ENCODE peak calls at places on chromosome 2, in six cellular contexts. One of them, this sample, is unnamed. For H3K9me3, the result is how much of the 10 kb centered on the place peaks cover.

GRCh38 chr2:240465765-240466578 is 30.5 kb downstream of the GPC1 start:
- DNase-seq in tibial artery: no peak
- DNase-seq in neural progenitor cell: no peak
- DNase-seq in CD8-positive, alpha-beta T cell: no peak
- DNase-seq in upper lobe of right lung: no peak
- DNase-seq in A549: no peak
- DNase-seq in this sample: peak

GRCh38 chr2:43519711-43520221 is 76.1 kb downstream of the THADA start:
- DNase-seq in tibial artery: no peak
- DNase-seq in neural progenitor cell: peak
- DNase-seq in CD8-positive, alpha-beta T cell: no peak
- DNase-seq in upper lobe of right lung: no peak
- DNase-seq in A549: peak
- DNase-seq in this sample: no peak

GRCh38 chr2:204505946-204506345 is 39.3 kb upstream of the PARD3B start:
- DNase-seq in tibial artery: no peak
- DNase-seq in neural progenitor cell: no peak
- DNase-seq in CD8-positive, alpha-beta T cell: no peak
- DNase-seq in upper lobe of right lung: no peak
- DNase-seq in A549: no peak
- DNase-seq in this sample: no peak

GRCh38 chr2:24515335-24515734 is 24.3 kb downstream of the NCOA1 start:
- DNase-seq in tibial artery: no peak
- DNase-seq in neural progenitor cell: no peak
- DNase-seq in CD8-positive, alpha-beta T cell: no peak
- DNase-seq in upper lobe of right lung: no peak
- DNase-seq in A549: peak
- DNase-seq in this sample: no peak

GRCh38 chr2:10584242-10584753 is 105.5 kb downstream of the NOL10 start:
- DNase-seq in tibial artery: no peak
- DNase-seq in neural progenitor cell: no peak
- DNase-seq in CD8-positive, alpha-beta T cell: no peak
- DNase-seq in upper lobe of right lung: no peak
- DNase-seq in A549: peak
- DNase-seq in this sample: no peak

GRCh38 chr2:234967201-234967873 is 15.5 kb downstream of the SH3BP4 start:
- DNase-seq in tibial artery: no peak
- DNase-seq in neural progenitor cell: no peak
- DNase-seq in CD8-positive, alpha-beta T cell: no peak
- DNase-seq in upper lobe of right lung: no peak
- DNase-seq in A549: no peak
- DNase-seq in this sample: no peak

GRCh38 chr2:235946590-235946989 is 221.6 kb downstream of the GBX2 start:
- DNase-seq in tibial artery: no peak
- DNase-seq in neural progenitor cell: peak
- DNase-seq in CD8-positive, alpha-beta T cell: no peak
- DNase-seq in upper lobe of right lung: no peak
- DNase-seq in A549: no peak
- DNase-seq in this sample: no peak

GRCh38 chr2:196823750-196824149 is 14.6 kb upstream of the C2orf66 start:
- DNase-seq in tibial artery: no peak
- DNase-seq in neural progenitor cell: no peak
- DNase-seq in CD8-positive, alpha-beta T cell: no peak
- DNase-seq in upper lobe of right lung: no peak
- DNase-seq in A549: peak
- DNase-seq in this sample: no peak

GRCh38 chr2:1020206-1020605 is 69.6 kb downstream of the SNTG2 start:
- DNase-seq in tibial artery: no peak
- DNase-seq in neural progenitor cell: no peak
- DNase-seq in CD8-positive, alpha-beta T cell: no peak
- DNase-seq in upper lobe of right lung: no peak
- DNase-seq in A549: no peak
- DNase-seq in this sample: no peak

GRCh38 chr2:233217892-233218377 is 33.5 kb upstream of the ATG16L1 start:
- DNase-seq in tibial artery: no peak
- DNase-seq in neural progenitor cell: no peak
- DNase-seq in CD8-positive, alpha-beta T cell: no peak
- DNase-seq in upper lobe of right lung: no peak
- DNase-seq in A549: peak
- DNase-seq in this sample: no peak

GRCh38 chr2:70381821-70382220 is 80.0 kb upstream of the FAM136A start:
- DNase-seq in tibial artery: no peak
- DNase-seq in neural progenitor cell: no peak
- DNase-seq in CD8-positive, alpha-beta T cell: no peak
- DNase-seq in upper lobe of right lung: no peak
- DNase-seq in A549: peak
- DNase-seq in this sample: no peak

GRCh38 chr2:195395351-195395750 is 261.7 kb upstream of the SLC39A10 start:
- DNase-seq in tibial artery: no peak
- DNase-seq in neural progenitor cell: no peak
- DNase-seq in CD8-positive, alpha-beta T cell: no peak
- DNase-seq in upper lobe of right lung: no peak
- DNase-seq in A549: no peak
- DNase-seq in this sample: no peak

GRCh38 chr2:54741250-54741649 is 17.8 kb downstream of the EML6 start:
- DNase-seq in tibial artery: no peak
- DNase-seq in neural progenitor cell: no peak
- DNase-seq in CD8-positive, alpha-beta T cell: no peak
- DNase-seq in upper lobe of right lung: no peak
- DNase-seq in A549: no peak
- DNase-seq in this sample: no peak

GRCh38 chr2:197079832-197080555 is 153.5 kb upstream of the PGAP1 start:
- DNase-seq in tibial artery: no peak
- DNase-seq in neural progenitor cell: peak
- DNase-seq in CD8-positive, alpha-beta T cell: no peak
- DNase-seq in upper lobe of right lung: no peak
- DNase-seq in A549: no peak
- DNase-seq in this sample: no peak

GRCh38 chr2:46430413-46430812 is 49.0 kb upstream of the TMEM247 start:
- DNase-seq in tibial artery: no peak
- DNase-seq in neural progenitor cell: no peak
- DNase-seq in CD8-positive, alpha-beta T cell: no peak
- DNase-seq in upper lobe of right lung: no peak
- DNase-seq in A549: no peak
- DNase-seq in this sample: no peak

GRCh38 chr2:42963452-42964068 is 171.2 kb upstream of the HAAO start:
- DNase-seq in tibial artery: no peak
- DNase-seq in neural progenitor cell: no peak
- DNase-seq in CD8-positive, alpha-beta T cell: no peak
- DNase-seq in upper lobe of right lung: no peak
- DNase-seq in A549: no peak
- DNase-seq in this sample: no peak

GRCh38 chr2:168392031-168392430 is 64.0 kb upstream of the CERS6 start:
- DNase-seq in tibial artery: no peak
- DNase-seq in neural progenitor cell: no peak
- DNase-seq in CD8-positive, alpha-beta T cell: no peak
- DNase-seq in upper lobe of right lung: no peak
- DNase-seq in A549: no peak
- DNase-seq in this sample: no peak

GRCh38 chr2:85394256-85394655 is 15.9 kb downstream of the CAPG start:
- DNase-seq in tibial artery: peak
- DNase-seq in neural progenitor cell: no peak
- DNase-seq in CD8-positive, alpha-beta T cell: no peak
- DNase-seq in upper lobe of right lung: peak
- DNase-seq in A549: no peak
- DNase-seq in this sample: no peak

GRCh38 chr2:139378373-139378772 is 598.2 kb upstream of the NXPH2 start:
- DNase-seq in tibial artery: no peak
- DNase-seq in neural progenitor cell: no peak
- DNase-seq in CD8-positive, alpha-beta T cell: no peak
- DNase-seq in upper lobe of right lung: no peak
- DNase-seq in A549: no peak
- DNase-seq in this sample: no peak

GRCh38 chr2:237407734-237408133 is 6.2 kb downstream of the COL6A3 start:
- DNase-seq in tibial artery: no peak
- DNase-seq in neural progenitor cell: no peak
- DNase-seq in CD8-positive, alpha-beta T cell: no peak
- DNase-seq in upper lobe of right lung: no peak
- DNase-seq in A549: no peak
- DNase-seq in this sample: no peak

GRCh38 chr2:102597788-102598187 is 21.6 kb upstream of the SLC9A2 start:
- DNase-seq in tibial artery: no peak
- DNase-seq in neural progenitor cell: no peak
- DNase-seq in CD8-positive, alpha-beta T cell: no peak
- DNase-seq in upper lobe of right lung: no peak
- DNase-seq in A549: no peak
- DNase-seq in this sample: no peak

GRCh38 chr2:180663016-180663471 is 317.4 kb upstream of the UBE2E3 start:
- DNase-seq in tibial artery: no peak
- DNase-seq in neural progenitor cell: no peak
- DNase-seq in CD8-positive, alpha-beta T cell: no peak
- DNase-seq in upper lobe of right lung: no peak
- DNase-seq in A549: no peak
- DNase-seq in this sample: no peak

GRCh38 chr2:10654069-10654468 is 35.7 kb downstream of the NOL10 start:
- DNase-seq in tibial artery: no peak
- DNase-seq in neural progenitor cell: no peak
- DNase-seq in CD8-positive, alpha-beta T cell: peak
- DNase-seq in upper lobe of right lung: no peak
- DNase-seq in A549: no peak
- DNase-seq in this sample: no peak

GRCh38 chr2:54149623-54150501 is 34.4 kb downstream of the ACYP2 start:
- DNase-seq in tibial artery: no peak
- DNase-seq in neural progenitor cell: no peak
- DNase-seq in CD8-positive, alpha-beta T cell: no peak
- DNase-seq in upper lobe of right lung: no peak
- DNase-seq in A549: no peak
- DNase-seq in this sample: no peak

GRCh38 chr2:124027182-124027581 is 2.1 kb downstream of the CNTNAP5 start:
- DNase-seq in tibial artery: no peak
- DNase-seq in neural progenitor cell: peak
- DNase-seq in CD8-positive, alpha-beta T cell: no peak
- DNase-seq in upper lobe of right lung: no peak
- DNase-seq in A549: peak
- DNase-seq in this sample: no peak

GRCh38 chr2:152598975-152599724 is 118.1 kb downstream of the PRPF40A start:
- DNase-seq in tibial artery: no peak
- DNase-seq in neural progenitor cell: no peak
- DNase-seq in CD8-positive, alpha-beta T cell: no peak
- DNase-seq in upper lobe of right lung: no peak
- DNase-seq in A549: peak
- DNase-seq in this sample: no peak

GRCh38 chr2:47002480-47003381 is 87.1 kb upstream of the MCFD2 start:
- DNase-seq in tibial artery: peak
- DNase-seq in neural progenitor cell: peak
- DNase-seq in CD8-positive, alpha-beta T cell: no peak
- DNase-seq in upper lobe of right lung: no peak
- DNase-seq in A549: no peak
- DNase-seq in this sample: peak

DNA sequence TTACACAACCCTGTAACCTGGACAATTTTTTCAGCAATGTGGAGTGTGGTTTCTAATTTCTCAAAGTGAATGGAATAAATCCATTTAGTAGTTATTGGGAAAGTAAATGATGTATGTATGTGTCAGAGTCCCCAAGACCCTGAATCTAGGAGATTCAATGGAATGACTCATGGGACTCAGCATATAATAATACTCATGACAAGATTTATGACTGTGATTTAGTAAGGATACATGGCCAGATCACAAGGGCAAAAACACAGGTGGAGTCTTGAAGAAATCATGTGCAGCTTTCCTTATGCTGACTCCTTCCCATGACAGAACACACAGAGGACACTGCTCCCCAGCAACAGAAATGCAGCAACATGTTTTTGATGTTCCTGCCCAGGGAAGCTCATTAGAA is 1877.7 kb upstream of the LRRTM1 start:
- DNase-seq in tibial artery: no peak
- DNase-seq in neural progenitor cell: no peak
- DNase-seq in CD8-positive, alpha-beta T cell: no peak
- DNase-seq in upper lobe of right lung: no peak
- DNase-seq in A549: no peak
- DNase-seq in this sample: no peak
- H3K9me3 ChIP-seq in tibial artery: under half
- H3K9me3 ChIP-seq in neural progenitor cell: under half
- H3K9me3 ChIP-seq in CD8-positive, alpha-beta T cell: under half
- H3K9me3 ChIP-seq in upper lobe of right lung: under half
- H3K9me3 ChIP-seq in A549: under half
- H3K9me3 ChIP-seq in this sample: under half

DNA sequence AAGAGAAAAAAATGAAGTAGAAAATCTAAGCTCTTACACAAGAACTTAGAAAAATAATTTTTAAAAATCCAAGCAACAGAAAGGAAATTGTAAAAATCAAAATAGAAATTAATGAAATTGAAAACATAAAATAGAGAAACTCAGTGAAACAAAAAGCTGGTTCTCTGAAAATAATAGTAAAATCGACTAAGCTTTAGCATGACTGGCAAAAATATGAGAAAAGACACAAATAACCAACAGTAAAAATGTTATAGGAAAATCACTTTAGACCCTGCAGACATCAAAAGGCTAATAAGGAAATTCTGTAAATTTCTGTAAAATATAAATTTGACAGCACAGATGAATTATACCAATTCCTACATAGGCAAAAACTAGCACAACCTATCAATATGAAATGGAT is 768.9 kb upstream of the LRRTM1 start:
- DNase-seq in tibial artery: no peak
- DNase-seq in neural progenitor cell: no peak
- DNase-seq in CD8-positive, alpha-beta T cell: no peak
- DNase-seq in upper lobe of right lung: no peak
- DNase-seq in A549: no peak
- DNase-seq in this sample: no peak
- H3K9me3 ChIP-seq in tibial artery: under half
- H3K9me3 ChIP-seq in neural progenitor cell: under half
- H3K9me3 ChIP-seq in CD8-positive, alpha-beta T cell: under half
- H3K9me3 ChIP-seq in upper lobe of right lung: under half
- H3K9me3 ChIP-seq in A549: under half
- H3K9me3 ChIP-seq in this sample: under half

DNA sequence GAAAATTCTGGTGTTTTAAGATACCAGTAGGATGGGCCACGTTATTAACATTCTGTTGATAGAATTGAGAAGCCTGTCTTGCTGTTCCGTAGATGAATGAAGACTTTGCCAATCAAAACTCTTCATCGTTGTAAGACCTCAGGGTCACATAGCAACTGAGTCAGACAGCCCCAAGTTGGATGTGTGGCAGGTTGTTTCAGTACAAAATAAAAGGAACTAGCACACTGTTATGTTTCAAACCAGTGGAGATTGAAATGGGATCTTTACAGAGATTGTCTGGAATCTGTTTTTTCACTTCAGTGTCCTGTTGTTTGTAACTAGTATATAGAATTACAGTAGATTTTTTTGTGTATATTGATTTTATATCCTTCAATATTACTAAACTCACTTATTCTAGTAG is 22.6 kb downstream of the EPC2 start:
- DNase-seq in tibial artery: no peak
- DNase-seq in neural progenitor cell: no peak
- DNase-seq in CD8-positive, alpha-beta T cell: no peak
- DNase-seq in upper lobe of right lung: no peak
- DNase-seq in A549: no peak
- DNase-seq in this sample: no peak
- H3K9me3 ChIP-seq in tibial artery: under half
- H3K9me3 ChIP-seq in neural progenitor cell: under half
- H3K9me3 ChIP-seq in CD8-positive, alpha-beta T cell: under half
- H3K9me3 ChIP-seq in upper lobe of right lung: under half
- H3K9me3 ChIP-seq in A549: under half
- H3K9me3 ChIP-seq in this sample: under half

GRCh38 chr2:6845312-6845711 is 20.4 kb downstream of the CMPK2 start:
- DNase-seq in tibial artery: no peak
- DNase-seq in neural progenitor cell: peak
- DNase-seq in CD8-positive, alpha-beta T cell: no peak
- DNase-seq in upper lobe of right lung: no peak
- DNase-seq in A549: peak
- DNase-seq in this sample: no peak
- H3K9me3 ChIP-seq in tibial artery: half or more
- H3K9me3 ChIP-seq in neural progenitor cell: under half
- H3K9me3 ChIP-seq in CD8-positive, alpha-beta T cell: under half
- H3K9me3 ChIP-seq in upper lobe of right lung: half or more
- H3K9me3 ChIP-seq in A549: under half
- H3K9me3 ChIP-seq in this sample: half or more